ENCODE peak calls at places on chromosomes 1 and 21, in seven cellular contexts. Y is fibroblast of pulmonary artery, G is cardiac fibroblast, O is mammary epithelial cell, B is fibroblast of lung, H is GM13977, S is AG09309. K is an unnamed sample.

GRCh38 chr1:204331847-204332487 is 27.8 kb downstream of the PLEKHA6 start:
- DNase-seq in Y (no peak), B (no peak), O (no peak), G (no peak), S (no peak), H (no peak), K (no peak)

GRCh38 chr1:21084111-21084510 is 92.6 kb downstream of the EIF4G3 start:
- DNase-seq in S (no peak), O (no peak), Y (no peak), H (no peak), B (no peak), G (no peak), K (no peak)

GRCh38 chr1:247448107-247448778 is 9.7 kb downstream of the OR2B11 start:
- DNase-seq in S (no peak), H (no peak), Y (peak), O (peak), B (peak), G (peak), K (peak)

GRCh38 chr1:173383341-173383740 is 93.8 kb upstream of the PRDX6 start:
- DNase-seq in G (peak), O (no peak), S (no peak), B (no peak), H (no peak), Y (peak), K (no peak)

GRCh38 chr1:218529691-218530310 is 184.7 kb downstream of the TGFB2 start:
- DNase-seq in B (no peak), Y (no peak), S (no peak), O (no peak), H (no peak), G (peak), K (no peak)

GRCh38 chr1:157691285-157691920 is 9.2 kb downstream of the FCRL3 start:
- DNase-seq in O (peak), B (peak), Y (peak), H (peak), S (peak), G (peak), K (peak)

GRCh38 chr1:175394739-175395138 is 202.2 kb upstream of the KIAA0040 start:
- DNase-seq in G (no peak), H (no peak), Y (no peak), B (no peak), O (no peak), S (no peak), K (no peak)

GRCh38 chr1:28287315-28287714 is 28.0 kb downstream of the SESN2 start:
- DNase-seq in S (no peak), B (no peak), Y (no peak), H (no peak), O (peak), G (no peak), K (no peak)

GRCh38 chr1:192831706-192832355 is 23.0 kb downstream of the RGS2 start:
- DNase-seq in B (no peak), S (peak), G (peak), Y (peak), O (peak), H (no peak), K (peak)

GRCh38 chr1:207827488-207827830 is 75.6 kb downstream of the CD46 start:
- DNase-seq in S (no peak), B (no peak), G (no peak), H (no peak), Y (no peak), O (no peak), K (no peak)

GRCh38 chr21:15853126-15853525 is 123.3 kb downstream of the USP25 start:
- DNase-seq in O (no peak), H (no peak), Y (no peak), G (no peak), S (no peak), B (no peak), K (no peak)

GRCh38 chr1:191371626-191372025 is 786.6 kb upstream of the RGS18 start:
- DNase-seq in O (no peak), Y (no peak), G (no peak), S (no peak), H (no peak), B (peak), K (no peak)

GRCh38 chr21:46394819-46395152 is 63.9 kb upstream of the DIP2A start:
- DNase-seq in H (no peak), S (no peak), O (no peak), Y (no peak), G (no peak), B (no peak), K (no peak)

GRCh38 chr1:161379071-161379470 is 11.4 kb upstream of the CFAP126 start:
- DNase-seq in S (no peak), Y (no peak), H (no peak), O (peak), G (no peak), B (no peak), K (no peak)

GRCh38 chr1:236140705-236141446 is 1.5 kb upstream of the GPR137B start:
- DNase-seq in S (no peak), Y (no peak), O (peak), H (no peak), G (no peak), B (no peak), K (peak)

GRCh38 chr1:197857477-197857876 is 45.0 kb upstream of the C1orf53 start:
- DNase-seq in S (no peak), Y (no peak), H (no peak), B (no peak), G (no peak), O (no peak), K (no peak)

GRCh38 chr1:62515055-62515454 is 78.2 kb downstream of the USP1 start:
- DNase-seq in Y (peak), H (no peak), B (peak), G (peak), O (peak), S (peak), K (no peak)

GRCh38 chr1:64653466-64653865 is 91.4 kb upstream of the RAVER2 start:
- DNase-seq in Y (no peak), H (no peak), S (peak), G (no peak), B (no peak), O (no peak), K (no peak)

GRCh38 chr1:54413295-54413694 is 7.1 kb upstream of the SSBP3 start:
- DNase-seq in G (peak), O (no peak), Y (peak), S (no peak), B (peak), H (no peak), K (no peak)

GRCh38 chr1:6809461-6809860 is 24.2 kb downstream of the CAMTA1 start:
- DNase-seq in B (no peak), H (no peak), G (no peak), O (no peak), Y (no peak), S (no peak), K (no peak)

GRCh38 chr1:29096255-29096896 is 27.3 kb downstream of the TMEM200B start:
- DNase-seq in S (no peak), G (no peak), H (no peak), B (no peak), O (no peak), Y (no peak), K (no peak)

GRCh38 chr1:166839600-166840308 is 479 bp downstream of the POGK start:
- DNase-seq in H (peak), O (peak), G (peak), B (peak), Y (peak), S (no peak), K (peak)

GRCh38 chr21:44958471-44959191 is 18.8 kb downstream of the SLX9 start:
- DNase-seq in B (peak), H (no peak), S (peak), G (peak), O (no peak), Y (peak), K (no peak)

GRCh38 chr1:94039871-94040569 is 80.9 kb downstream of the ABCA4 start:
- DNase-seq in G (peak), O (no peak), Y (no peak), B (peak), H (no peak), S (no peak), K (no peak)

GRCh38 chr1:109314805-109315204 is 8.0 kb upstream of the MYBPHL start:
- DNase-seq in B (peak), S (no peak), O (no peak), Y (no peak), H (no peak), G (no peak), K (no peak)

GRCh38 chr1:192951961-192952460 is 107.1 kb downstream of the UCHL5 start:
- DNase-seq in B (peak), O (peak), H (peak), G (peak), S (peak), Y (peak), K (peak)

GRCh38 chr1:169487153-169487552 is 1.4 kb upstream of the SLC19A2 start:
- DNase-seq in G (no peak), Y (no peak), O (no peak), H (no peak), B (no peak), S (no peak), K (no peak)

GRCh38 chr1:155698382-155699038 is 9.6 kb downstream of the DAP3 start:
- DNase-seq in Y (peak), G (peak), H (no peak), B (peak), O (peak), S (peak), K (no peak)

GRCh38 chr1:180923024-180923841 is 10.5 kb downstream of the KIAA1614 start:
- DNase-seq in H (no peak), B (peak), O (peak), G (peak), S (no peak), Y (peak), K (peak)

GRCh38 chr1:93079685-93080141 is 630 bp downstream of the MTF2 start:
- DNase-seq in G (peak), H (no peak), B (no peak), S (no peak), Y (no peak), O (peak), K (no peak)

GRCh38 chr1:45968941-45969666 is 163.3 kb downstream of the PIK3R3 start:
- DNase-seq in S (no peak), H (no peak), G (no peak), O (no peak), B (no peak), Y (no peak), K (no peak)

GRCh38 chr1:145997156-145998023 is 1.0 kb upstream of the TXNIP start:
- DNase-seq in H (peak), S (no peak), Y (no peak), O (no peak), G (peak), B (no peak), K (no peak)

GRCh38 chr1:26450906-26451305 is 18.8 kb downstream of the DHDDS start:
- DNase-seq in H (no peak), G (no peak), Y (no peak), S (no peak), B (no peak), O (no peak), K (no peak)

GRCh38 chr1:45654540-45655280 is 30.9 kb upstream of the CCDC17 start:
- DNase-seq in Y (peak), G (peak), O (peak), S (peak), B (peak), H (peak), K (no peak)

GRCh38 chr1:113978863-113979702 is at the start of gene OLFML3:
- DNase-seq in S (peak), G (peak), B (peak), Y (peak), O (peak), H (peak), K (peak)

GRCh38 chr21:15149825-15150224 is 85.0 kb upstream of the NRIP1 start:
- DNase-seq in Y (no peak), O (no peak), B (no peak), H (no peak), G (no peak), S (no peak), K (no peak)

GRCh38 chr1:3471356-3472087 is 17.1 kb downstream of the ARHGEF16 start:
- DNase-seq in H (no peak), O (no peak), G (peak), S (no peak), B (peak), Y (peak), K (peak)
- TF ChIP-seq CTCF in H (no peak), O (peak), G (peak), S (peak), B (peak), Y (peak), K (no peak)

GRCh38 chr1:51833700-51834099 is 44.8 kb downstream of the NRDC start:
- DNase-seq in H (no peak), G (peak), O (no peak), S (no peak), Y (no peak), B (peak), K (no peak)
- TF ChIP-seq CTCF in H (no peak), G (no peak), O (no peak), S (no peak), Y (no peak), B (no peak), K (no peak)

GRCh38 chr1:194466706-194467105 is 1280.3 kb upstream of the B3GALT2 start:
- DNase-seq in B (peak), H (no peak), G (no peak), Y (peak), O (peak), S (no peak), K (peak)
- TF ChIP-seq CTCF in B (no peak), H (no peak), G (no peak), Y (peak), O (peak), S (no peak), K (no peak)

GRCh38 chr1:231499148-231499763 is 29.2 kb upstream of the TSNAX start:
- DNase-seq in G (no peak), B (no peak), S (no peak), Y (no peak), H (no peak), O (no peak), K (no peak)

GRCh38 chr1:231497629-231498152 is 30.8 kb upstream of the TSNAX start:
- DNase-seq in B (no peak), Y (no peak), S (no peak), G (no peak), O (no peak), H (no peak), K (no peak)

GRCh38 chr1:231493421-231494185 is 34.9 kb upstream of the TSNAX start:
- DNase-seq in O (peak), B (peak), H (peak), G (peak), Y (peak), S (no peak), K (no peak)

GRCh38 chr1:231494439-231495110 is 33.9 kb upstream of the TSNAX start:
- DNase-seq in B (no peak), H (no peak), G (no peak), O (no peak), S (no peak), Y (no peak), K (no peak)
- TF ChIP-seq CTCF in B (no peak), H (no peak), G (no peak), O (no peak), S (no peak), Y (no peak), K (no peak)

GRCh38 chr21:31348188-31348587 is 4.1 kb upstream of the TIAM1 start:
- DNase-seq in G (no peak), S (no peak), H (no peak), B (no peak), O (no peak), Y (no peak), K (no peak)

GRCh38 chr21:31343680-31344480 is at the start of gene TIAM1:
- DNase-seq in O (peak), H (no peak), Y (peak), S (peak), G (peak), B (peak), K (peak)

GRCh38 chr21:31346256-31346821 is 2.3 kb upstream of the TIAM1 start:
- DNase-seq in O (no peak), B (no peak), G (no peak), H (no peak), S (no peak), Y (no peak), K (no peak)

GRCh38 chr21:31349208-31349607 is 5.1 kb upstream of the TIAM1 start:
- DNase-seq in B (no peak), S (no peak), H (no peak), G (no peak), O (no peak), Y (no peak), K (no peak)

GRCh38 chr21:31347435-31348032 is 3.5 kb upstream of the TIAM1 start:
- DNase-seq in G (peak), H (no peak), Y (peak), B (peak), S (no peak), O (no peak), K (peak)
- TF ChIP-seq CTCF in G (peak), H (no peak), Y (peak), B (no peak), S (peak), O (peak), K (peak)

GRCh38 chr1:107748529-107748928 is 216.5 kb downstream of the VAV3 start:
- DNase-seq in O (peak), S (peak), G (peak), H (no peak), B (peak), Y (peak), K (peak)

GRCh38 chr1:107750364-107750959 is 214.5 kb downstream of the VAV3 start:
- DNase-seq in S (peak), B (peak), Y (peak), O (peak), G (peak), H (no peak), K (peak)
- TF ChIP-seq CTCF in S (peak), B (peak), Y (peak), O (peak), G (peak), H (peak), K (peak)

DNA sequence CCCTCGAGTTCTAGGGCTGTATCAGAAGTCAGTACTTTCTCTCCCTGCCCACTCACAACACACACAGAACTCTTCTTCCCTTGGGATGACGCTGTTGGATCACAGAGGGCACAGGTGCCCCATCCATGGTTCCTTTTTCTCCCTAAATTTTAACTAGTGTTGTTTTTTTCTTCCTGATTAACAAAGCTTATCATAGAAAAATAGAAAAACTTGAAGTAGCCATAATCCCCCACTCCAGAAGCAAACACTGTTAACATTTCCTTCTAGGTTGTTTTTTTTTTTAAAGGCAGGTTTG is 27.5 kb downstream of the NAV1 start:
- DNase-seq in S (no peak), B (no peak), O (no peak), H (no peak), G (no peak), Y (no peak), K (no peak)
- TF ChIP-seq CTCF in S (no peak), B (no peak), O (no peak), H (no peak), G (no peak), Y (no peak), K (no peak)

K was measured in RWPE1.